ENCODE peak calls at places on chromosomes 4 and X, in five cellular contexts. E, Y, F, I and A are unnamed samples. For H3K27me3, the result is how much of the 10 kb centered on the place peaks cover.

GRCh38 chr4:142281999-142282398 is 564.1 kb downstream of the INPP4B start:
- DNase-seq in E (no peak), Y (no peak), F (no peak), I (no peak), A (no peak)

GRCh38 chrX:49172280-49172780 is 632 bp downstream of the PLP2 start:
- DNase-seq in E (no peak), Y (peak), F (no peak), I (no peak), A (peak)

GRCh38 chr4:125013891-125014290 is 300.9 kb upstream of the FAT4 start:
- DNase-seq in E (no peak), Y (no peak), F (no peak), I (no peak), A (no peak)

GRCh38 chr4:83905952-83906351 is 370.0 kb downstream of the GPAT3 start:
- DNase-seq in E (peak), Y (no peak), F (no peak), I (peak), A (peak)

GRCh38 chrX:150581093-150581775 is 12.8 kb downstream of the MTM1 start:
- DNase-seq in E (no peak), Y (no peak), F (no peak), I (no peak), A (no peak)

GRCh38 chr4:14888790-14889189 is 113.5 kb upstream of the CPEB2 start:
- DNase-seq in E (no peak), Y (no peak), F (no peak), I (no peak), A (no peak)

GRCh38 chrX:103483720-103484119 is 35.6 kb downstream of the RAB40A start:
- DNase-seq in E (no peak), Y (no peak), F (no peak), I (no peak), A (no peak)

GRCh38 chr4:127672111-127672510 is 39.4 kb downstream of the INTU start:
- DNase-seq in E (no peak), Y (no peak), F (no peak), I (no peak), A (no peak)

GRCh38 chr4:142016031-142016430 is 379.6 kb downstream of the IL15 start:
- DNase-seq in E (no peak), Y (no peak), F (no peak), I (no peak), A (no peak)

GRCh38 chr4:48041535-48042137 is 25.1 kb downstream of the NIPAL1 start:
- DNase-seq in E (no peak), Y (no peak), F (no peak), I (no peak), A (no peak)

GRCh38 chr4:122329876-122330595 is 48.8 kb upstream of the ADAD1 start:
- DNase-seq in E (no peak), Y (no peak), F (no peak), I (no peak), A (no peak)

GRCh38 chrX:154603438-154604430 is 15.3 kb downstream of the CTAG1B start:
- DNase-seq in E (no peak), Y (peak), F (no peak), I (no peak), A (no peak)

GRCh38 chr4:145937021-145937861 is 1.4 kb downstream of the ZNF827 start:
- DNase-seq in E (peak), Y (peak), F (no peak), I (peak), A (peak)

GRCh38 chr4:76363556-76364290 is 57.2 kb downstream of the STBD1 start:
- DNase-seq in E (no peak), Y (no peak), F (no peak), I (no peak), A (no peak)

GRCh38 chr4:7208509-7209451 is 16.4 kb downstream of the SORCS2 start:
- DNase-seq in E (no peak), Y (no peak), F (no peak), I (no peak), A (no peak)

GRCh38 chrX:130887392-130887791 is 15.6 kb downstream of the ENOX2 start:
- DNase-seq in E (no peak), Y (no peak), F (no peak), I (no peak), A (no peak)

GRCh38 chr4:158949094-158949493 is 153.8 kb upstream of the RAPGEF2 start:
- DNase-seq in E (no peak), Y (no peak), F (no peak), I (no peak), A (no peak)

GRCh38 chr4:169008478-169008877 is 1.6 kb downstream of the CBR4 start:
- DNase-seq in E (no peak), Y (no peak), F (no peak), I (no peak), A (no peak)

GRCh38 chr4:87068591-87069021 is 133.8 kb downstream of the AFF1 start:
- DNase-seq in E (no peak), Y (no peak), F (no peak), I (no peak), A (no peak)

GRCh38 chr4:11228575-11228974 is 200.1 kb downstream of the HS3ST1 start:
- DNase-seq in E (no peak), Y (no peak), F (no peak), I (no peak), A (no peak)

GRCh38 chr4:34891892-34892291 is 1352.4 kb downstream of the ARAP2 start:
- DNase-seq in E (no peak), Y (no peak), F (no peak), I (no peak), A (no peak)

GRCh38 chr4:185247151-185247550 is 37.8 kb downstream of the SNX25 start:
- DNase-seq in E (no peak), Y (no peak), F (no peak), I (no peak), A (no peak)

GRCh38 chr4:77358315-77358928 is 201.4 kb downstream of the CCNG2 start:
- DNase-seq in E (no peak), Y (no peak), F (no peak), I (peak), A (peak)

GRCh38 chr4:25532579-25532978 is 123.1 kb upstream of the SLC34A2 start:
- DNase-seq in E (no peak), Y (no peak), F (no peak), I (no peak), A (no peak)

GRCh38 chrX:68416592-68416991 is 16.7 kb downstream of the OPHN1 start:
- DNase-seq in E (no peak), Y (no peak), F (no peak), I (no peak), A (no peak)

GRCh38 chrX:118570209-118570608 is 74.6 kb downstream of the DOCK11 start:
- DNase-seq in E (no peak), Y (no peak), F (no peak), I (no peak), A (no peak)

GRCh38 chrX:124651031-124651430 is 304.7 kb downstream of the SH2D1A start:
- DNase-seq in E (no peak), Y (no peak), F (no peak), I (no peak), A (no peak)

GRCh38 chr4:75821966-75822365 is 80.3 kb downstream of the PPEF2 start:
- DNase-seq in E (no peak), Y (no peak), F (no peak), I (no peak), A (no peak)

GRCh38 chr4:150090836-150091235 is 12.6 kb downstream of the DCLK2 start:
- DNase-seq in E (no peak), Y (no peak), F (no peak), I (no peak), A (no peak)

GRCh38 chrX:110418857-110419249 is 60.2 kb downstream of the RTL9 start:
- DNase-seq in E (no peak), Y (no peak), F (no peak), I (no peak), A (no peak)

GRCh38 chr4:8277356-8278008 is 7.9 kb downstream of the HTRA3 start:
- DNase-seq in E (no peak), Y (peak), F (no peak), I (no peak), A (no peak)

GRCh38 chr4:77044458-77045124 is 31.2 kb downstream of the CCNI start:
- DNase-seq in E (no peak), Y (no peak), F (no peak), I (no peak), A (no peak)

DNA sequence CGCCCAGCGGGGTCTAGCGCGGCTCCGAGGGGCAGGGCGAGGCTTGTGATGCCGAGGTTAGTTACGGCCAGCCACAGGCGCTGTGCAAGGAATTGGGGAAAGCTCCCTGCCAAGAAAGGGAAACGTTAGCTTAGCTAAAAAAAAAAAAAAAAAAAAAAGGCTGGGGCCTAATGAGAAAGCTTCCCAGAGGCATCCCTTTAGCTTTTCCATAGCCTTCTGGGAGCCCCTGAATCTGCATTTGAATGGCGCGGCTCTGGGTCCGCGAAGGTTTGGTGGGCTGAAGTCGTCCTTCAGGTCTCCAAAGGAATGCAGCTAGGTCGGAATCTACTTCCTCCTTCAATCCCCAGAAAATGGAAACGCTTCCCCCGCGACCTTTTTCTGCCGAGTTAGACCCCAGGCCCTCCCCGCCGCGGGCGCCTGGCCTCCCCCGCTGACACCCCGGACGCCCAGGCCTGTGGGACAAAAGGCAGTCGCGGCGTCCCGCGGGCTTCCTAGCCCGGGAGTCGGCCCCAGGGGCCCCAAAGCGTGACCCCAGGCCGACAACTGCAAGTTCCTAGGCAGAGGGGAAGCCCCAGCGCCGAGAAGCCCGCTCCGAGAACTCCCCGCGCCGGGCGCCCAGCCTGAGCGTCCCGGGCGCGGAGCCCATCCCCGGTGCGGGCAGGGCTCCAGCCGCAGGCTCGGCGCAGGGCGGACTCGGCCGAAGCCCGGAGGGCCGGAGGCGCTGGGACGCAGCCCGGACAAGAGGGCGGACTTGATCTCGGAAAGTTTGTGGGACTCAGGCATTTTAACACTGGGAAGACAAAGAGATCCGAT is 598 bp upstream of the FAT1 start:
- DNase-seq in E (peak), Y (peak), F (no peak), I (peak), A (peak)
- H3K27me3 ChIP-seq in E (under half), Y (under half), F (under half), I (under half), A (under half)

GRCh38 chrX:12379666-12380065 is 241.4 kb downstream of the FRMPD4 start:
- DNase-seq in E (no peak), Y (no peak), F (no peak), I (no peak), A (no peak)
- H3K27me3 ChIP-seq in E (under half), Y (under half), F (under half), I (under half), A (under half)

DNA sequence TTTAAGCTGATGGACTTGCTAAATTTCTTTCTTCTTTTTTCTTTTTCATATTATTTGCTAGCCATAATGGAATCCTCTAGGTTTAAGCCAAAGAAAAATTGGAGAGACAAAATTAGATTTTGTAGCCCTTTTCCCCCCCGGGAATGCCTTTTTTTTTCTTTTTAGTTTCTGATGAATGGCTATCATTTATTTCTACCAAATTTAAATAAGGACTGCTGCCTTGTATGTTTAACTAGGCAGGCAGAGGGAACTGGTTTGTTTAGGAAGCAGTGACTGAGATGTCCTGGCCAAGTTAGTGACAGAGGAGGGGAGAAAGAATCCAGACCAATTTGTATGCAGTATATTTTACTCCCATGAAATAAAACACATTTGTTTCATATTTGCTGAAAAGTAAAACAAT is 5.8 kb downstream of the PITX2 start:
- DNase-seq in E (no peak), Y (no peak), F (no peak), I (no peak), A (no peak)
- H3K27me3 ChIP-seq in E (half or more), Y (under half), F (half or more), I (under half), A (half or more)

GRCh38 chrX:136344321-136344720 is 43.6 kb downstream of the ADGRG4 start:
- DNase-seq in E (no peak), Y (no peak), F (no peak), I (no peak), A (no peak)

GRCh38 chrX:136347706-136348105 is 46.9 kb downstream of the ADGRG4 start:
- DNase-seq in E (no peak), Y (no peak), F (no peak), I (no peak), A (no peak)

DNA sequence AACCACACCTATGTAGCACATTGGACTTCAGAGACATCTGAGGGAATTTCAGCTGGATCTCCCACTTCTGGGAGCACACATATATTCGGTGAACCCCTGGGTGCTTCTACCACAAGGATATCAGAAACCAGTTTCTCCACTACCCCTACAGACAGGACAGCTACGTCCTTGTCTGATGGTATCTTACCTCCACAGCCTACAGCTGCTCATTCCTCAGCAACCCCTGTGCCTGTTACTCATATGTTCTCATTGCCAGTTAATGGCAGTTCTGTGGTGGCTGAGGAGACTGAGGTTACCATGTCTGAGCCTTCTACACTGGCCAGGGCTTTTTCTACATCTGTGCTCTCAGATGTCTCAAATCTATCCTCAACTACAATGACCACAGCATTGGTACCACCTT is 45.7 kb downstream of the ADGRG4 start:
- DNase-seq in E (no peak), Y (no peak), F (no peak), I (no peak), A (no peak)
- H3K27me3 ChIP-seq in E (under half), Y (under half), F (under half), I (under half), A (under half)

GRCh38 chr4:20253799-20254409 is 2.2 kb downstream of the SLIT2 start:
- DNase-seq in E (no peak), Y (peak), F (no peak), I (peak), A (peak)

GRCh38 chr4:20255251-20255586 is 3.5 kb downstream of the SLIT2 start:
- DNase-seq in E (no peak), Y (no peak), F (no peak), I (no peak), A (no peak)

GRCh38 chr4:20255823-20256222 is 4.1 kb downstream of the SLIT2 start:
- DNase-seq in E (no peak), Y (no peak), F (no peak), I (no peak), A (no peak)

GRCh38 chr4:20253272-20253798 is 1.6 kb downstream of the SLIT2 start:
- DNase-seq in E (no peak), Y (no peak), F (no peak), I (peak), A (peak)

DNA sequence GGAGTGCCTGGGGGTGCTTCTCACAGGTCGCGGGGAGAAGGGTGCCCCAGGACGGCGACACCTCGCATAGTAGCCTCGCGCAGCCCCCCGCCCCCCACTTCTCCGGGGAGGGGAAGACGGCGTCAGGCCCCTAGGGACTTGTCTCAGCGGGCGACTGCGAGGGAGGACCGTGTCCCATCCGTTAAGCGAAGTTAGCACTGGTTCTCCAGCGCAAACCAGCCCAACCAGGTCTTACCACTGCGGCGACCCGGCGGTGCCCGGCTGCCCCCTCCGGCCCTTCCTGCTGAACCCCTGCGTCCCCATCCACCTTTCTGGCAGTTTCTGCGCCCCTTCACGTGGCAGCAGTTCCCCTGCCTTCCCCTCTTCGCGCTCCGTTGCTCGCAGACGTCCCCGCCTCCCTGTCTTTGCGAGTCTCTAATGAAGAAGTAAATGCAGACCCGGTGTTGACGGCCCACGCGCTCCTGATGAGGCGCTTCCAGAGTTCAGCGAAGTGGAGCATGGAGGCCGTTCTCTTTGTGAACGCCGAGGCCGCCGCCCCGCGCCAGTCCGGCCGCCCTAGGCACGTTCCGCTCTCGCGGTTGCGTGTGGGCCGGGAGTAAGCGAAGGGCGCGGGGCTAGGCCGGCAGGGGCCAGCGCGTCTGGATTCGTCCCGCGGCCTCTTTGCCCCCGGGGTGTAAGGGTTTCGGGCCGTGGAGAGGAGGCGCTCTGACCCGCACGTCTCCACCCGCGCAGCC is 3.0 kb downstream of the SLIT2 start:
- DNase-seq in E (no peak), Y (peak), F (no peak), I (peak), A (peak)
- H3K27me3 ChIP-seq in E (half or more), Y (under half), F (under half), I (half or more), A (half or more)

GRCh38 chrX:115367455-115367854 is 77.9 kb downstream of the LUZP4 start:
- DNase-seq in E (no peak), Y (no peak), F (no peak), I (no peak), A (no peak)
- H3K27me3 ChIP-seq in E (under half), Y (under half), F (under half), I (under half), A (under half)

GRCh38 chr4:41853973-41854372 is 81.3 kb upstream of the TMEM33 start:
- DNase-seq in E (no peak), Y (no peak), F (no peak), I (no peak), A (no peak)

GRCh38 chr4:41856797-41857196 is 78.4 kb upstream of the TMEM33 start:
- DNase-seq in E (no peak), Y (no peak), F (no peak), I (no peak), A (no peak)

GRCh38 chr4:41857225-41857624 is 78.0 kb upstream of the TMEM33 start:
- DNase-seq in E (no peak), Y (no peak), F (no peak), I (no peak), A (no peak)

DNA sequence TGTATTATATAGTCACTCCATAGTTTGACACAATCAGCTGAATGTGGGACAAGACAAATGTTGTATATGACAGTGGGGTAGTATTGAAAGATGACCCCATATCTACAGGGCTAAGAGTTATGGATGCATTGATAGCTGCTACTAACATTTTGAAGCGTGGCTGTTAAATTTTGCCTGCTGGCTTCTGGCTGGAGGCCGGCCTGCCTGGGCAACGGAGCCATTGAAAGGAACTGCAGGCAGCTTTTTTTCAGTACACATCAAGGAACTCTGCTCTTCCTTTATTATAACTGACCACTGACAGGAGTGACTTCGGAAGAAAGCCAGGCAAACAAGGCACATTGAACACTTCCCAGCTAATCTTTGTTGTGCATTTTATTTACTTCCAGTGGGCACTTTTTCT is 76.1 kb upstream of the TMEM33 start:
- DNase-seq in E (no peak), Y (no peak), F (no peak), I (no peak), A (no peak)
- H3K27me3 ChIP-seq in E (under half), Y (under half), F (under half), I (half or more), A (under half)

GRCh38 chrX:115068896-115069295 is 51.5 kb upstream of the IL13RA2 start:
- DNase-seq in E (no peak), Y (no peak), F (no peak), I (no peak), A (peak)

GRCh38 chrX:115067812-115068211 is 50.4 kb upstream of the IL13RA2 start:
- DNase-seq in E (no peak), Y (no peak), F (no peak), I (no peak), A (no peak)

GRCh38 chrX:115065304-115065703 is 47.9 kb upstream of the IL13RA2 start:
- DNase-seq in E (no peak), Y (no peak), F (no peak), I (no peak), A (no peak)
- H3K27me3 ChIP-seq in E (under half), Y (under half), F (under half), I (under half), A (under half)

GRCh38 chrX:31497086-31497485 is 425.2 kb upstream of the FTHL17 start:
- DNase-seq in E (no peak), Y (no peak), F (no peak), I (no peak), A (no peak)
- H3K27me3 ChIP-seq in E (under half), Y (under half), F (under half), I (under half), A (under half)